ENCODE peak calls at places on chromosomes 3 and 15, in ten cellular contexts. One of them, this sample, is unnamed.
A peak's percentile ranks its signal among the peaks of the same experiment; 100 is the strongest.

GRCh38 chr3:157089455-157090221 is 70.3 kb downstream of the CCNL1 start:
- DNase-seq in GM23338: peak; percentile 19
- DNase-seq in MM.1S: no peak
- DNase-seq in SK-N-SH: no peak
- DNase-seq in HCT116: no peak
- DNase-seq in PC-3: peak; percentile 26
- DNase-seq in OCI-LY7: no peak
- DNase-seq in Karpas-422: peak; percentile 49
- DNase-seq in PC-9: peak; percentile 52
- DNase-seq in GM23248: no peak
- DNase-seq in this sample: peak; percentile 72

GRCh38 chr3:111714305-111714704 is 119.2 kb upstream of the ZBED2 start:
- DNase-seq in Karpas-422: no peak
- DNase-seq in GM23338: peak; percentile 69
- DNase-seq in MM.1S: no peak
- DNase-seq in SK-N-SH: no peak
- DNase-seq in HCT116: no peak
- DNase-seq in PC-9: peak; percentile 54
- DNase-seq in OCI-LY7: no peak
- DNase-seq in GM23248: peak; percentile 79
- DNase-seq in PC-3: peak; percentile 51
- DNase-seq in this sample: no peak

GRCh38 chr15:50881121-50882048 is 27.1 kb upstream of the AP4E1 start:
- DNase-seq in PC-9: peak; percentile 48
- DNase-seq in GM23248: peak; percentile 31
- DNase-seq in PC-3: no peak
- DNase-seq in Karpas-422: peak; percentile 55
- DNase-seq in OCI-LY7: peak; percentile 14
- DNase-seq in MM.1S: no peak
- DNase-seq in HCT116: no peak
- DNase-seq in SK-N-SH: no peak
- DNase-seq in GM23338: no peak
- DNase-seq in this sample: no peak

GRCh38 chr3:38454884-38455638 is 1.4 kb downstream of the ACVR2B start:
- DNase-seq in PC-3: peak; percentile 85
- DNase-seq in GM23338: peak; percentile 89
- DNase-seq in MM.1S: peak; percentile 63
- DNase-seq in HCT116: no peak
- DNase-seq in Karpas-422: peak; percentile 48
- DNase-seq in OCI-LY7: peak; percentile 56
- DNase-seq in GM23248: peak; percentile 57
- DNase-seq in PC-9: peak; percentile 53
- DNase-seq in SK-N-SH: peak; percentile 96
- DNase-seq in this sample: peak; percentile 88

GRCh38 chr3:48199117-48199516 is 10.9 kb upstream of the CDC25A start:
- DNase-seq in HCT116: no peak
- DNase-seq in OCI-LY7: no peak
- DNase-seq in MM.1S: no peak
- DNase-seq in GM23338: no peak
- DNase-seq in GM23248: no peak
- DNase-seq in Karpas-422: no peak
- DNase-seq in SK-N-SH: no peak
- DNase-seq in PC-9: no peak
- DNase-seq in PC-3: no peak
- DNase-seq in this sample: no peak

GRCh38 chr15:84666373-84666772 is 8.4 kb upstream of the NMB start:
- DNase-seq in Karpas-422: no peak
- DNase-seq in GM23248: peak; percentile 68
- DNase-seq in HCT116: no peak
- DNase-seq in GM23338: no peak
- DNase-seq in MM.1S: no peak
- DNase-seq in PC-3: no peak
- DNase-seq in PC-9: no peak
- DNase-seq in OCI-LY7: no peak
- DNase-seq in SK-N-SH: no peak
- DNase-seq in this sample: no peak

GRCh38 chr15:56076651-56077050 is 83.2 kb upstream of the NEDD4 start:
- DNase-seq in Karpas-422: no peak
- DNase-seq in HCT116: no peak
- DNase-seq in GM23338: no peak
- DNase-seq in PC-3: no peak
- DNase-seq in OCI-LY7: no peak
- DNase-seq in GM23248: no peak
- DNase-seq in PC-9: no peak
- DNase-seq in SK-N-SH: no peak
- DNase-seq in MM.1S: no peak
- DNase-seq in this sample: no peak

GRCh38 chr3:194112120-194113106 is 23.5 kb upstream of the HES1 start:
- DNase-seq in HCT116: no peak
- DNase-seq in PC-3: peak; percentile 92
- DNase-seq in SK-N-SH: no peak
- DNase-seq in MM.1S: no peak
- DNase-seq in GM23338: no peak
- DNase-seq in GM23248: no peak
- DNase-seq in Karpas-422: no peak
- DNase-seq in OCI-LY7: no peak
- DNase-seq in PC-9: peak; percentile 100
- DNase-seq in this sample: peak; percentile 89

GRCh38 chr3:43542328-43543043 is 79.3 kb downstream of the ANO10 start:
- DNase-seq in GM23248: no peak
- DNase-seq in SK-N-SH: no peak
- DNase-seq in PC-9: no peak
- DNase-seq in HCT116: no peak
- DNase-seq in Karpas-422: no peak
- DNase-seq in GM23338: no peak
- DNase-seq in PC-3: no peak
- DNase-seq in MM.1S: no peak
- DNase-seq in OCI-LY7: no peak
- DNase-seq in this sample: no peak

GRCh38 chr3:101122678-101123077 is 129.5 kb upstream of the ABI3BP start:
- DNase-seq in OCI-LY7: no peak
- DNase-seq in GM23338: no peak
- DNase-seq in PC-9: no peak
- DNase-seq in HCT116: no peak
- DNase-seq in SK-N-SH: no peak
- DNase-seq in Karpas-422: no peak
- DNase-seq in MM.1S: no peak
- DNase-seq in GM23248: no peak
- DNase-seq in PC-3: peak; percentile 20
- DNase-seq in this sample: no peak

GRCh38 chr3:128703561-128703960 is 22.4 kb upstream of the RAB7A start:
- DNase-seq in SK-N-SH: no peak
- DNase-seq in PC-3: no peak
- DNase-seq in Karpas-422: no peak
- DNase-seq in HCT116: no peak
- DNase-seq in PC-9: no peak
- DNase-seq in GM23248: no peak
- DNase-seq in OCI-LY7: no peak
- DNase-seq in MM.1S: no peak
- DNase-seq in GM23338: no peak
- DNase-seq in this sample: no peak
- H3K9me2 ChIP-seq in SK-N-SH: no peaks in the 10 kb centered on the region
- H3K9me2 ChIP-seq in PC-3: no peaks in the 10 kb centered on the region
- H3K9me2 ChIP-seq in Karpas-422: no peaks in the 10 kb centered on the region
- H3K9me2 ChIP-seq in HCT116: no peaks in the 10 kb centered on the region
- H3K9me2 ChIP-seq in PC-9: no peaks in the 10 kb centered on the region
- H3K9me2 ChIP-seq in GM23248: no peaks in the 10 kb centered on the region
- H3K9me2 ChIP-seq in OCI-LY7: no peaks in the 10 kb centered on the region
- H3K9me2 ChIP-seq in MM.1S: no peaks in the 10 kb centered on the region
- H3K9me2 ChIP-seq in GM23338: no peaks in the 10 kb centered on the region
- H3K9me2 ChIP-seq in this sample: no peaks in the 10 kb centered on the region

GRCh38 chr3:30908466-30909037 is 14.1 kb upstream of the GADL1 start:
- DNase-seq in HCT116: no peak
- DNase-seq in GM23338: peak; percentile 49
- DNase-seq in OCI-LY7: no peak
- DNase-seq in PC-3: no peak
- DNase-seq in PC-9: no peak
- DNase-seq in SK-N-SH: no peak
- DNase-seq in Karpas-422: no peak
- DNase-seq in MM.1S: no peak
- DNase-seq in GM23248: no peak
- DNase-seq in this sample: no peak

DNA sequence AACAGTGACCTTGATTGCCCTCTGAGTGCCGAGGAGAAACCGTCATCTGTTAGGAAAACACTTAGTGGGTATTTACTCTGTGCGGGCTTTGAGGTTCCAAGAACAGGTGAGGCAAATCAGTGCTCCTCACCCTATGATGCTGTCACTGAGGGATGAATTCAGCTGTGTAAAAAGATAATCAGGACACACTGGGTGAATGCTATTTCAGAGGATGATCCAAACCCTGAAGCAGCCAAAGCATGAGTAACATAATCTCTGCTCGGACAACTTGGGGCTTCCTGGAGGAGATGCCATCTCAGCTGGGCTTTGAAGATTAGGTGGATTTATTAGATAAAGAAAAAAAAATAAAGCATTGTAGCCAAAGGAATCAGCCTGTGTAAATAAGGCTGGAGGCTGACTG is 10.5 kb upstream of the GADL1 start:
- DNase-seq in HCT116: no peak
- DNase-seq in OCI-LY7: no peak
- DNase-seq in PC-9: no peak
- DNase-seq in PC-3: no peak
- DNase-seq in GM23248: peak; percentile 57
- DNase-seq in GM23338: no peak
- DNase-seq in SK-N-SH: no peak
- DNase-seq in MM.1S: no peak
- DNase-seq in Karpas-422: no peak
- DNase-seq in this sample: no peak
- H3K9me2 ChIP-seq in HCT116: no peaks in the 10 kb centered on the region
- H3K9me2 ChIP-seq in OCI-LY7: no peaks in the 10 kb centered on the region
- H3K9me2 ChIP-seq in PC-9: no peaks in the 10 kb centered on the region
- H3K9me2 ChIP-seq in PC-3: no peaks in the 10 kb centered on the region
- H3K9me2 ChIP-seq in GM23248: no peaks in the 10 kb centered on the region
- H3K9me2 ChIP-seq in GM23338: peaks cover 12% of the 10 kb centered on the region
- H3K9me2 ChIP-seq in SK-N-SH: no peaks in the 10 kb centered on the region
- H3K9me2 ChIP-seq in MM.1S: no peaks in the 10 kb centered on the region
- H3K9me2 ChIP-seq in Karpas-422: no peaks in the 10 kb centered on the region
- H3K9me2 ChIP-seq in this sample: no peaks in the 10 kb centered on the region

DNA sequence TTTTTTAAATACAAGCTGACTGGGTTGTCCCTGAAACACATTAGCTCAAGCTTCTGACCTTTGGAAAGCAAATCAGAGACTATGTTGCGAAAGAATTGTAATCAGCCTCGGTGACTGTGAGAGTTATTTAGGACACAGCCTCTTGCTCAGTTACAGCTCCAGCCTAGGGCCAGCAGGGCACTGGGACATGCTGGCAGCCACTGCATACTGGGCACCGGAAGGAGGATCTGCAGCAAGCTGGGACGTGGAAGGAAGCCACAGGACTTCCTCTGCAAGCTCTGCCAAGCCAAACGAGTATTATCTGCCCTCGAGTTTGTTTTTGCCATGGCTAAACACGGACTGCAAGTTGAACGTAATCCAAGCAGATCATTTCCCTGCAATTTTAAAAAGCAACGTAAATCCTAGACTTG is 24.4 kb upstream of the COPG1 start:
- DNase-seq in GM23338: no peak
- DNase-seq in SK-N-SH: peak; percentile 73
- DNase-seq in HCT116: no peak
- DNase-seq in OCI-LY7: peak; percentile 36
- DNase-seq in GM23248: peak; percentile 89
- DNase-seq in Karpas-422: no peak
- DNase-seq in MM.1S: no peak
- DNase-seq in PC-9: peak; percentile 88
- DNase-seq in PC-3: peak; percentile 79
- DNase-seq in this sample: peak; percentile 61
- H3K9me2 ChIP-seq in GM23338: no peaks in the 10 kb centered on the region
- H3K9me2 ChIP-seq in SK-N-SH: no peaks in the 10 kb centered on the region
- H3K9me2 ChIP-seq in HCT116: no peaks in the 10 kb centered on the region
- H3K9me2 ChIP-seq in OCI-LY7: no peaks in the 10 kb centered on the region
- H3K9me2 ChIP-seq in GM23248: no peaks in the 10 kb centered on the region
- H3K9me2 ChIP-seq in Karpas-422: no peaks in the 10 kb centered on the region
- H3K9me2 ChIP-seq in MM.1S: no peaks in the 10 kb centered on the region
- H3K9me2 ChIP-seq in PC-9: no peaks in the 10 kb centered on the region
- H3K9me2 ChIP-seq in PC-3: no peaks in the 10 kb centered on the region
- H3K9me2 ChIP-seq in this sample: no peaks in the 10 kb centered on the region

GRCh38 chr15:64500695-64501395 is 40.5 kb downstream of the ZNF609 start:
- DNase-seq in GM23248: no peak
- DNase-seq in PC-3: no peak
- DNase-seq in GM23338: no peak
- DNase-seq in MM.1S: no peak
- DNase-seq in HCT116: no peak
- DNase-seq in PC-9: no peak
- DNase-seq in Karpas-422: no peak
- DNase-seq in OCI-LY7: no peak
- DNase-seq in SK-N-SH: peak; percentile 46
- DNase-seq in this sample: no peak
- H3K9me2 ChIP-seq in GM23248: no peaks in the 10 kb centered on the region
- H3K9me2 ChIP-seq in PC-3: no peaks in the 10 kb centered on the region
- H3K9me2 ChIP-seq in GM23338: no peaks in the 10 kb centered on the region
- H3K9me2 ChIP-seq in MM.1S: no peaks in the 10 kb centered on the region
- H3K9me2 ChIP-seq in HCT116: no peaks in the 10 kb centered on the region
- H3K9me2 ChIP-seq in PC-9: no peaks in the 10 kb centered on the region
- H3K9me2 ChIP-seq in Karpas-422: no peaks in the 10 kb centered on the region
- H3K9me2 ChIP-seq in OCI-LY7: no peaks in the 10 kb centered on the region
- H3K9me2 ChIP-seq in SK-N-SH: no peaks in the 10 kb centered on the region
- H3K9me2 ChIP-seq in this sample: no peaks in the 10 kb centered on the region

GRCh38 chr3:40097507-40098117 is 211.9 kb upstream of the EIF1B start:
- DNase-seq in OCI-LY7: no peak
- DNase-seq in PC-3: no peak
- DNase-seq in GM23248: peak; percentile 54
- DNase-seq in PC-9: no peak
- DNase-seq in SK-N-SH: no peak
- DNase-seq in MM.1S: no peak
- DNase-seq in Karpas-422: no peak
- DNase-seq in HCT116: no peak
- DNase-seq in GM23338: no peak
- DNase-seq in this sample: no peak
- H3K9me2 ChIP-seq in OCI-LY7: no peaks in the 10 kb centered on the region
- H3K9me2 ChIP-seq in PC-3: no peaks in the 10 kb centered on the region
- H3K9me2 ChIP-seq in GM23248: no peaks in the 10 kb centered on the region
- H3K9me2 ChIP-seq in PC-9: no peaks in the 10 kb centered on the region
- H3K9me2 ChIP-seq in SK-N-SH: no peaks in the 10 kb centered on the region
- H3K9me2 ChIP-seq in MM.1S: no peaks in the 10 kb centered on the region
- H3K9me2 ChIP-seq in Karpas-422: no peaks in the 10 kb centered on the region
- H3K9me2 ChIP-seq in HCT116: no peaks in the 10 kb centered on the region
- H3K9me2 ChIP-seq in GM23338: no peaks in the 10 kb centered on the region
- H3K9me2 ChIP-seq in this sample: no peaks in the 10 kb centered on the region

DNA sequence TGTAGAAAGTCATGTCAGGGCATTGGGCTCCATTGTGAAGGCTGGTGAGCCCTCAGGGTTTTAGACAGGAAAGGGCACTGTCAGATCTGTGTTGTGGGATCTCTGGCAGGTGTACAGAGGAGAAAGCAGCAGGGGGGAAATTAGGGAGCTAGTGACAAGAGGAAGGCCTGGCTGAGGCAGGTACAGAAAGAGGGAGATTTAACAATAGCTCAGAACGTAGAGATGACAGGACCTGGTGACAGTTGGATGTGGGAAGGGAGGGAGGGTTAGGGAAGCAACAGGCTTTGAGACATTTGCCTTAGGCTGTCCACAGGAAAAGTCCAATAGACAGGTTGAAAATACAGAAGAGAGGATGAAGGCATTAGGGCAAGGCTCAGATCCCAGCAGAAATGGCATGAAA is 288.1 kb downstream of the EPHB1 start:
- DNase-seq in HCT116: no peak
- DNase-seq in PC-9: no peak
- DNase-seq in MM.1S: no peak
- DNase-seq in Karpas-422: no peak
- DNase-seq in OCI-LY7: no peak
- DNase-seq in PC-3: no peak
- DNase-seq in SK-N-SH: no peak
- DNase-seq in GM23338: no peak
- DNase-seq in GM23248: no peak
- DNase-seq in this sample: no peak
- H3K9me2 ChIP-seq in HCT116: no peaks in the 10 kb centered on the region
- H3K9me2 ChIP-seq in PC-9: no peaks in the 10 kb centered on the region
- H3K9me2 ChIP-seq in MM.1S: no peaks in the 10 kb centered on the region
- H3K9me2 ChIP-seq in Karpas-422: no peaks in the 10 kb centered on the region
- H3K9me2 ChIP-seq in OCI-LY7: no peaks in the 10 kb centered on the region
- H3K9me2 ChIP-seq in PC-3: no peaks in the 10 kb centered on the region
- H3K9me2 ChIP-seq in SK-N-SH: no peaks in the 10 kb centered on the region
- H3K9me2 ChIP-seq in GM23338: peaks cover 9% of the 10 kb centered on the region
- H3K9me2 ChIP-seq in GM23248: no peaks in the 10 kb centered on the region
- H3K9me2 ChIP-seq in this sample: no peaks in the 10 kb centered on the region

GRCh38 chr3:123267821-123268220 is 66.1 kb downstream of the SEC22A start:
- DNase-seq in SK-N-SH: no peak
- DNase-seq in GM23248: no peak
- DNase-seq in PC-9: no peak
- DNase-seq in OCI-LY7: no peak
- DNase-seq in MM.1S: no peak
- DNase-seq in Karpas-422: no peak
- DNase-seq in HCT116: no peak
- DNase-seq in PC-3: no peak
- DNase-seq in GM23338: peak; percentile 34
- DNase-seq in this sample: no peak
- H3K9me2 ChIP-seq in SK-N-SH: no peaks in the 10 kb centered on the region
- H3K9me2 ChIP-seq in GM23248: no peaks in the 10 kb centered on the region
- H3K9me2 ChIP-seq in PC-9: no peaks in the 10 kb centered on the region
- H3K9me2 ChIP-seq in OCI-LY7: no peaks in the 10 kb centered on the region
- H3K9me2 ChIP-seq in MM.1S: no peaks in the 10 kb centered on the region
- H3K9me2 ChIP-seq in Karpas-422: no peaks in the 10 kb centered on the region
- H3K9me2 ChIP-seq in HCT116: no peaks in the 10 kb centered on the region
- H3K9me2 ChIP-seq in PC-3: no peaks in the 10 kb centered on the region
- H3K9me2 ChIP-seq in GM23338: no peaks in the 10 kb centered on the region
- H3K9me2 ChIP-seq in this sample: no peaks in the 10 kb centered on the region

This sample was measured in hepatocyte.